ENCODE peak calls at places on chromosomes 1 and 21, in five cellular contexts. O, C, D, W and F are unnamed samples.

GRCh38 chr1:24847995-24848857 is 81.8 kb downstream of the RUNX3 start:
- DNase-seq in C (peak), O (peak), W (peak), D (peak), F (peak)

GRCh38 chr1:205245096-205245495 is 17.4 kb downstream of the TMCC2 start:
- DNase-seq in W (peak), D (no peak), O (no peak), C (no peak), F (no peak)

GRCh38 chr1:51689073-51689435 is 72.2 kb downstream of the OSBPL9 start:
- DNase-seq in D (no peak), C (no peak), O (peak), W (no peak), F (no peak)

GRCh38 chr1:10209590-10209904 is 823 bp upstream of the KIF1B start:
- DNase-seq in D (no peak), W (no peak), O (no peak), C (no peak), F (no peak)

GRCh38 chr1:116498789-116499628 is 71.8 kb downstream of the CD58 start:
- DNase-seq in D (peak), O (peak), W (no peak), C (no peak), F (no peak)

GRCh38 chr1:43439781-43440180 is 13.9 kb downstream of the HYI start:
- DNase-seq in C (no peak), W (no peak), D (no peak), O (no peak), F (no peak)

GRCh38 chr1:116458695-116459094 is 85.7 kb downstream of the ATP1A1 start:
- DNase-seq in W (no peak), C (no peak), O (no peak), D (peak), F (no peak)

GRCh38 chr1:29953938-29954337 is 717.6 kb downstream of the PTPRU start:
- DNase-seq in W (no peak), O (no peak), C (no peak), D (no peak), F (no peak)

GRCh38 chr1:205004296-205004813 is 38.7 kb upstream of the CNTN2 start:
- DNase-seq in C (no peak), O (no peak), D (no peak), W (no peak), F (no peak)

GRCh38 chr1:46431695-46432094 is 37.6 kb downstream of the FAAH start:
- DNase-seq in W (no peak), C (no peak), O (no peak), D (no peak), F (no peak)

GRCh38 chr1:32335951-32336867 is at the start of gene MARCKSL1:
- DNase-seq in C (peak), O (peak), W (peak), D (peak), F (no peak)

GRCh38 chr1:54227091-54227602 is 27.2 kb downstream of the MRPL37 start:
- DNase-seq in C (no peak), O (peak), W (no peak), D (no peak), F (no peak)

GRCh38 chr1:236282159-236282716 is 480 bp upstream of the ERO1B start:
- DNase-seq in D (no peak), O (no peak), C (no peak), W (no peak), F (no peak)

GRCh38 chr1:63523738-63524137 is 413 bp downstream of the EFCAB7 start:
- DNase-seq in C (no peak), D (peak), O (peak), W (no peak), F (peak)

GRCh38 chr1:75985827-75986226 is 53.6 kb upstream of the ASB17 start:
- DNase-seq in O (peak), D (no peak), W (no peak), C (no peak), F (peak)

GRCh38 chr21:34900376-34900775 is 148.7 kb downstream of the RUNX1 start:
- DNase-seq in W (no peak), O (peak), C (no peak), D (no peak), F (no peak)

GRCh38 chr1:65958561-65959350 is 166.1 kb downstream of the PDE4B start:
- DNase-seq in O (peak), W (peak), C (no peak), D (peak), F (peak)

GRCh38 chr1:215146252-215146975 is 63.9 kb downstream of the KCNK2 start:
- DNase-seq in D (peak), C (no peak), W (no peak), O (peak), F (no peak)

GRCh38 chr1:106678661-106679060 is 377.8 kb upstream of the PRMT6 start:
- DNase-seq in W (no peak), O (peak), D (no peak), C (no peak), F (no peak)

GRCh38 chr1:36400825-36401601 is 3.3 kb upstream of the LSM10 start:
- DNase-seq in W (peak), C (peak), O (peak), D (peak), F (peak)

GRCh38 chr1:73820843-73821242 is 377.1 kb downstream of the LRRIQ3 start:
- DNase-seq in C (no peak), O (no peak), D (no peak), W (no peak), F (no peak)

GRCh38 chr1:232140419-232141166 is 489.3 kb downstream of the SIPA1L2 start:
- DNase-seq in W (no peak), D (no peak), C (no peak), O (no peak), F (no peak)

GRCh38 chr1:112501810-112502641 is 6.7 kb upstream of the WNT2B start:
- DNase-seq in C (peak), O (peak), W (peak), D (peak), F (no peak)

GRCh38 chr1:151255381-151255780 is 847 bp downstream of the PSMD4 start:
- DNase-seq in O (peak), D (no peak), W (no peak), C (no peak), F (no peak)

GRCh38 chr1:151259351-151259750 is 4.8 kb downstream of the PSMD4 start:
- DNase-seq in W (no peak), O (no peak), D (no peak), C (no peak), F (no peak)

GRCh38 chr1:151251656-151252470 is 2.7 kb upstream of the PSMD4 start:
- DNase-seq in D (peak), C (peak), W (no peak), O (peak), F (peak)

GRCh38 chr1:151254217-151255213 is at the start of gene PSMD4:
- DNase-seq in O (peak), D (peak), C (peak), W (peak), F (peak)
- TF ChIP-seq CTCF in O (no peak), D (no peak), C (no peak), W (no peak), F (no peak)

GRCh38 chr1:16015491-16015890 is 2.4 kb downstream of the HSPB7 start:
- DNase-seq in O (no peak), W (no peak), D (no peak), C (no peak), F (no peak)

GRCh38 chr1:16017461-16018303 is at the start of gene HSPB7:
- DNase-seq in O (peak), D (peak), W (peak), C (no peak), F (no peak)

GRCh38 chr1:16015960-16016901 is 1.6 kb downstream of the HSPB7 start:
- DNase-seq in C (no peak), D (peak), W (no peak), O (no peak), F (no peak)

GRCh38 chr1:16018308-16018707 is 465 bp upstream of the HSPB7 start:
- DNase-seq in O (no peak), W (no peak), D (no peak), C (no peak), F (no peak)

GRCh38 chr1:16017076-16017460 is 775 bp downstream of the HSPB7 start:
- DNase-seq in O (no peak), D (no peak), W (no peak), C (no peak), F (no peak)
- H3K4me3 ChIP-seq in O (no peak), D (peak), W (peak), C (no peak), F (no peak)

GRCh38 chr1:92065042-92065441 is 10.2 kb downstream of the SETSIP start:
- DNase-seq in O (no peak), C (no peak), D (no peak), W (no peak), F (no peak)
- TF ChIP-seq CTCF in O (no peak), C (no peak), D (no peak), W (no peak), F (no peak)

GRCh38 chr1:41318135-41318534 is 43.1 kb upstream of the FOXO6 start:
- DNase-seq in C (no peak), W (no peak), D (no peak), O (no peak), F (no peak)
- H3K4me3 ChIP-seq in C (no peak), W (no peak), D (no peak), O (no peak), F (no peak)

DNA sequence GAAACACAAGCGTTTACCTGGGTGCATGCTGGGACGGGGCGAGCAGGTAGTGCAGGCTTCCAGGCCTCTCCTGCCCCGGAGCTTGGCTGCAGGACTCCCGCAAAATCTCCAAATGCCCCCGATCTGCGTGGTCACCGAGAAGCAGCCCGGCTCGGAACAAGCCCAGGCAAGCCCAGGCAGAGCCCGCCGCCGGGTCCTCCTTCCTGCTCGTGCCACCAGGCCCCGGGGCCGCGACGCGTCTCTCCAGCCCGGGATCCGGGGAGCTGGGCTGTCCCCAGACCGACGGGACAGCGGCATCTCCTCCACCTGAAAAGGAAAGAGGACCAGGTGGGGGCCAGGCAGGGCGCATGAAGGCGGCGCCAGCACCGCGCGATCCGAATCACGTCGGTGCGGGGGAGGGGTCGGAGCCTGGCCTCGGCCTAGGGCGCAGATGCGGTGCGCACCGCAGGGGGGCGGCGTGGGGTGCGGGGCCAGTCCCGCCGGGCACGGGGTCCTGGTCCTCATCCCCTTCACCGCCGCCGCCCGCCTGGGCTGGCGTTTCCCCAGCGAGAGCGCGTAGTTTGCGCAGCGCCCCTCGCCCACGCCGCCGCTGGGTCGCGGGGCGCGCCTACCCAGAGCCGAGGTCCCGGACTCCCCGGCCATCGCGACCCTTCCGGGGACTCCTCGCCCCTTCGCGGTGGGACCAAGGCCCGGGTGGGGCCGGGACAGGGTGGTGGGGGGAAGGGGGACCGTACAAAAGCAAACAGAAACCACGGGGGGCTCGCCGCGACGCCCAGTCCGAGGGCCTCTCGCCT is 52.4 kb upstream of the H6PD start:
- DNase-seq in D (no peak), W (peak), O (peak), C (no peak), F (no peak)
- TF ChIP-seq CTCF in D (peak), W (peak), O (peak), C (no peak), F (peak)

DNA sequence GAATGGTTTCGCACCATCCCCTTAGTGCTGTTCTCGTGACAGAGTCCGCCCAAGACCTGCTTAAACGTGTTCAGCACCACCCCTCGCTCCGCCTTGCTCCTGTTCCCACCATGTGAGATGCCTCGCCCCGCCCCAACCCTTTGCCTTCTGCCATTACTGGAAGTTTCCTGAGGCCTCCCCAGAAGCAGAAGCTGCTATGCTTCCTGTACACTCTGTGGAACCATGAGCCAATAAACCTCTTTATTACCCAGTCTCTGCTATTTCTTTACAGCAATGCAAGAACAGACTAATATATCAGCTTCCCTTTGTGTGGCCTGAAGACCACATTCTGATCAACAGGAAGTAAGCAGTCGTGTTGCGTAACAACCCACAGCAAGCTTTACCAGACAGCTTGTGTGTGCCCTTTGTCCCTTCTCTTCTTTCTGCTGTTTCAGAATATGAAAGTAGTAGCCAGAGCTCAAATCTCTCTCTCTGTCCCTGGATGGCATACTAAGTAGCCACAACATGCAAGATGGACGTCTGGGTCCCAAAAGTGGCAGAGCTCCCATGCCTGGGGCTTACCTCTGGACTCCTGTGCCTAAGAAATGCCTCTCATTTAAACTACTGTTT is 14.1 kb downstream of the HENMT1 start:
- DNase-seq in C (peak), D (no peak), O (peak), W (peak), F (no peak)
- H3K4me3 ChIP-seq in C (peak), D (no peak), O (no peak), W (no peak), F (no peak)

GRCh38 chr1:48107516-48107915 is 110.3 kb upstream of the TRABD2B start:
- DNase-seq in O (no peak), W (no peak), D (no peak), C (no peak), F (no peak)

GRCh38 chr1:48102766-48103165 is 105.6 kb upstream of the TRABD2B start:
- DNase-seq in D (no peak), W (no peak), O (no peak), C (no peak), F (no peak)

GRCh38 chr1:48103495-48103894 is 106.3 kb upstream of the TRABD2B start:
- DNase-seq in C (no peak), D (no peak), W (no peak), O (no peak), F (no peak)

GRCh38 chr1:48106049-48106448 is 108.9 kb upstream of the TRABD2B start:
- DNase-seq in W (no peak), O (no peak), D (no peak), C (no peak), F (no peak)

DNA sequence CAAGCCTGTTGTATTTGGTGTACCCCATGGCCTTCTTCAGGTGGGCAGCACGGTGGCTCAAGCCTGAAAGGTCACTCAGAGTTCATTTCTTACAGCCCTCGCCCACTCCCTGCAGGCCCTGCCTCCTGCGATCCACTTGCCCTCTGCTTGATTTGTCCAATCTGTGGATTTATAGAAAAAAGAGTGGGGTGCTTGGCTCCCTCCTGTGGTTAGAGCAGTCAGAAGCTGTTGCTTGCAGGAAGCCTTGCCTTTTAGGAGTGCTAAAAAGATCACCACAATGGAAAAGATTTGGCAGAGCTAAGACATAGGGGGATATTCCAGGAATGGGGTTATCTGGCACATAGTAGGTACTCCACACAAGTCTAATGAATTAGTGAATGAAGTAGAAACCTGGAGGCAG is 108.0 kb upstream of the TRABD2B start:
- DNase-seq in O (peak), W (no peak), C (no peak), D (no peak), F (no peak)
- TF ChIP-seq CTCF in O (no peak), W (peak), C (no peak), D (peak), F (no peak)

GRCh38 chr1:167790117-167790516 is 68.3 kb downstream of the MPZL1 start:
- DNase-seq in O (peak), C (no peak), W (no peak), D (no peak), F (no peak)
- H3K4me3 ChIP-seq in O (no peak), C (no peak), W (no peak), D (no peak), F (no peak)

GRCh38 chr1:109791495-109792040 is 27.8 kb upstream of the EPS8L3 start:
- DNase-seq in D (no peak), O (no peak), W (no peak), C (no peak), F (no peak)

GRCh38 chr1:109793089-109793485 is 29.4 kb upstream of the EPS8L3 start:
- DNase-seq in O (no peak), C (no peak), D (no peak), W (no peak), F (no peak)

GRCh38 chr1:109790735-109791494 is 27.2 kb upstream of the EPS8L3 start:
- DNase-seq in W (peak), O (no peak), C (peak), D (peak), F (peak)

GRCh38 chr1:109793486-109794318 is 30.0 kb upstream of the EPS8L3 start:
- DNase-seq in D (no peak), C (no peak), W (no peak), O (peak), F (no peak)

GRCh38 chr1:109792056-109792831 is 28.5 kb upstream of the EPS8L3 start:
- DNase-seq in C (no peak), D (peak), O (peak), W (peak), F (no peak)
- TF ChIP-seq CTCF in C (no peak), D (peak), O (peak), W (peak), F (no peak)

DNA sequence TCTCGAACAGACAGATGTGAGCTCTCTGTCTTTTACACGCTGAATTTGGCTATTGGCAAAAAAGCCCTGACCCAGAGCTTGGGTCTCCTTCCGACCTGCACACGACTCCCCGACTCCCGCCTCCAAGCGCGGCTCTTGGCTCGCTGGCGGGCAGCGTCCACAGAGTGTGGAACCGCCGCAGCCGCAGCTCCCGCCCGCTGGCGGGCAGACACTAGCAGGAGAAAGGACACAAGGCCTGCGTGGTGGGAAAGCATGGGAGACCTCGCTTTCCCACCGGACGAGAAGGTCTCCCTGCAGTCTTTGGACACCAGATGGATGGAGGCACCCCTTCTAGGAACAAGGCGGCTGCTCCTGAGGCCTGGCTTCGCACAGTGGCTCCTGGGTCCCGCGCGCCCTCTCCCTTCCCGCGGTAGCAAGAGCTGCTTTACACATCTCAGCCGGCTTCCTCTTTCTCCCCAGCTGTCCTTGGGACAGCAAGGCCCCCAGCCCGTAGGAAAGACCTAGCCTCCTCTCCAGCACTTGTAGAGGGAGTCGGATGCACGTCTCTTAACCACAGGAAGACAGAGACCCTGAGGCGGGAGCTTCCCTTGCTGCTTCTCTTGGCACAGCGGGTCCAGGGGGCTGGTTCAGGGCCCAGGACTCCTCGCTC is 92.1 kb downstream of the PRKAB2 start:
- DNase-seq in O (peak), C (no peak), D (peak), W (peak), F (no peak)
- H3K4me3 ChIP-seq in O (no peak), C (peak), D (peak), W (no peak), F (no peak)